ENCODE peak calls at places on chromosomes 1 and 21, in four cellular contexts. U is colonic mucosa, B is endothelial cell, Y is adrenal gland. H is an unnamed sample.

GRCh38 chr1:234926252-234926573 is 202.4 kb downstream of the TOMM20 start:
- DNase-seq in U (no peak), B (no peak), Y (no peak), H (no peak)

GRCh38 chr1:190847166-190847565 is 369.5 kb upstream of the BRINP3 start:
- DNase-seq in U (no peak), B (no peak), Y (no peak), H (no peak)

GRCh38 chr1:20717452-20718342 is at the start of gene KIF17:
- DNase-seq in U (peak), B (peak), Y (peak), H (peak)

GRCh38 chr1:85579619-85580018 is 942 bp upstream of the CCN1 start:
- DNase-seq in U (no peak), B (peak), Y (peak), H (no peak)

GRCh38 chr1:172824199-172824598 is 165.3 kb downstream of the FASLG start:
- DNase-seq in U (no peak), B (no peak), Y (no peak), H (no peak)

GRCh38 chr1:101003012-101003650 is 22.5 kb downstream of the DPH5 start:
- DNase-seq in U (no peak), B (no peak), Y (no peak), H (no peak)

GRCh38 chr1:201648066-201648910 is 109.4 kb downstream of the NAV1 start:
- DNase-seq in U (peak), B (peak), Y (peak), H (peak)

GRCh38 chr1:162696286-162696862 is 64.1 kb downstream of the DDR2 start:
- DNase-seq in U (peak), B (peak), Y (peak), H (peak)

GRCh38 chr1:202034149-202034682 is 23.8 kb downstream of the ELF3 start:
- DNase-seq in U (no peak), B (no peak), Y (no peak), H (no peak)

GRCh38 chr1:10510520-10511493 is 36.1 kb downstream of the PEX14 start:
- DNase-seq in U (peak), B (no peak), Y (peak), H (no peak)

GRCh38 chr1:29193879-29194455 is 12.3 kb upstream of the SRSF4 start:
- DNase-seq in U (no peak), B (no peak), Y (no peak), H (no peak)

GRCh38 chr1:25692560-25692959 is 76.0 kb downstream of the MAN1C1 start:
- DNase-seq in U (no peak), B (peak), Y (no peak), H (peak)

GRCh38 chr21:40595806-40596205 is 251.2 kb downstream of the DSCAM start:
- DNase-seq in U (no peak), B (no peak), Y (no peak), H (no peak)

GRCh38 chr21:10511116-10511515 is 10.3 kb upstream of the TPTE start:
- DNase-seq in U (no peak), B (no peak), Y (no peak), H (no peak)

GRCh38 chr1:45306319-45306718 is 20.4 kb upstream of the HPDL start:
- DNase-seq in U (no peak), B (no peak), Y (no peak), H (no peak)

GRCh38 chr1:6730889-6731288 is 29.3 kb upstream of the DNAJC11 start:
- DNase-seq in U (peak), B (no peak), Y (no peak), H (no peak)

GRCh38 chr1:109535481-109535880 is 4.2 kb upstream of the GPR61 start:
- DNase-seq in U (no peak), B (no peak), Y (no peak), H (no peak)

GRCh38 chr1:228799929-228800328 is 64.7 kb downstream of the RHOU start:
- DNase-seq in U (no peak), B (no peak), Y (no peak), H (no peak)

GRCh38 chr1:172472495-172472894 is 28.6 kb upstream of the PIGC start:
- DNase-seq in U (no peak), B (no peak), Y (no peak), H (no peak)

GRCh38 chr21:41328660-41329300 is 12.2 kb downstream of the FAM3B start:
- DNase-seq in U (no peak), B (no peak), Y (no peak), H (no peak)

GRCh38 chr1:162276493-162276892 is 100.2 kb downstream of the SPATA46 start:
- DNase-seq in U (no peak), B (no peak), Y (no peak), H (peak)

GRCh38 chr21:31293986-31294385 is 50.1 kb downstream of the TIAM1 start:
- DNase-seq in U (no peak), B (no peak), Y (no peak), H (no peak)

GRCh38 chr1:109184657-109185056 is 29.1 kb upstream of the SARS1 start:
- DNase-seq in U (no peak), B (no peak), Y (no peak), H (no peak)

GRCh38 chr1:27496604-27497155 is 6.7 kb upstream of the WASF2 start:
- DNase-seq in U (no peak), B (peak), Y (peak), H (no peak)

GRCh38 chr1:17922833-17923232 is 167.7 kb downstream of the ACTL8 start:
- DNase-seq in U (peak), B (peak), Y (peak), H (peak)

GRCh38 chr1:160626560-160627342 is 20.1 kb downstream of the SLAMF1 start:
- DNase-seq in U (no peak), B (no peak), Y (no peak), H (no peak)

GRCh38 chr21:36188081-36188681 is 31.6 kb downstream of the DOP1B start:
- DNase-seq in U (peak), B (no peak), Y (no peak), H (no peak)

GRCh38 chr1:1353389-1354151 is 4.4 kb upstream of the DVL1 start:
- DNase-seq in U (no peak), B (no peak), Y (no peak), H (no peak)